ENCODE peak calls at places on chromosomes 7 and 10, in nine cellular contexts. One of them, this sample, is unnamed.

GRCh38 chr7:157151626-157152339 is 13.1 kb downstream of the UBE3C start:
- DNase-seq in heart right ventricle: no peak
- DNase-seq in Calu3: no peak
- DNase-seq in endothelial cell: no peak
- DNase-seq in vagina: no peak
- DNase-seq in MM.1S: no peak
- DNase-seq in cardiac fibroblast: no peak
- DNase-seq in OCI-LY7: no peak
- DNase-seq in breast epithelium: no peak
- DNase-seq in this sample: no peak

GRCh38 chr10:123558651-123559050 is 107.5 kb upstream of the GPR26 start:
- DNase-seq in heart right ventricle: no peak
- DNase-seq in Calu3: no peak
- DNase-seq in endothelial cell: no peak
- DNase-seq in vagina: peak; percentile 82
- DNase-seq in MM.1S: no peak
- DNase-seq in cardiac fibroblast: no peak
- DNase-seq in OCI-LY7: no peak
- DNase-seq in breast epithelium: no peak
- DNase-seq in this sample: no peak

GRCh38 chr7:125390866-125391265 is 461.2 kb upstream of the POT1 start:
- DNase-seq in heart right ventricle: no peak
- DNase-seq in Calu3: no peak
- DNase-seq in endothelial cell: no peak
- DNase-seq in vagina: no peak
- DNase-seq in MM.1S: no peak
- DNase-seq in cardiac fibroblast: no peak
- DNase-seq in OCI-LY7: no peak
- DNase-seq in breast epithelium: no peak
- DNase-seq in this sample: no peak

GRCh38 chr10:58704226-58705200 is 191.8 kb downstream of the BICC1 start:
- DNase-seq in heart right ventricle: no peak
- DNase-seq in Calu3: no peak
- DNase-seq in endothelial cell: no peak
- DNase-seq in vagina: no peak
- DNase-seq in MM.1S: no peak
- DNase-seq in cardiac fibroblast: peak; percentile 63
- DNase-seq in OCI-LY7: no peak
- DNase-seq in breast epithelium: no peak
- DNase-seq in this sample: no peak

GRCh38 chr7:16137944-16138343 is 283.4 kb downstream of the CRPPA start:
- DNase-seq in heart right ventricle: no peak
- DNase-seq in Calu3: no peak
- DNase-seq in endothelial cell: no peak
- DNase-seq in vagina: no peak
- DNase-seq in MM.1S: no peak
- DNase-seq in cardiac fibroblast: no peak
- DNase-seq in OCI-LY7: no peak
- DNase-seq in breast epithelium: no peak
- DNase-seq in this sample: no peak

GRCh38 chr7:109549461-109549860 is 979.8 kb downstream of the DNAJB9 start:
- DNase-seq in heart right ventricle: peak; percentile 7
- DNase-seq in Calu3: no peak
- DNase-seq in endothelial cell: no peak
- DNase-seq in vagina: no peak
- DNase-seq in MM.1S: no peak
- DNase-seq in cardiac fibroblast: peak; percentile 15
- DNase-seq in OCI-LY7: no peak
- DNase-seq in breast epithelium: no peak
- DNase-seq in this sample: no peak

GRCh38 chr7:27955596-27955995 is 215.6 kb downstream of the TAX1BP1 start:
- DNase-seq in heart right ventricle: no peak
- DNase-seq in Calu3: no peak
- DNase-seq in endothelial cell: no peak
- DNase-seq in vagina: no peak
- DNase-seq in MM.1S: no peak
- DNase-seq in cardiac fibroblast: no peak
- DNase-seq in OCI-LY7: no peak
- DNase-seq in breast epithelium: no peak
- DNase-seq in this sample: no peak

GRCh38 chr7:37259381-37259821 is 189.3 kb downstream of the ELMO1 start:
- DNase-seq in heart right ventricle: no peak
- DNase-seq in Calu3: no peak
- DNase-seq in endothelial cell: no peak
- DNase-seq in vagina: no peak
- DNase-seq in MM.1S: no peak
- DNase-seq in cardiac fibroblast: no peak
- DNase-seq in OCI-LY7: no peak
- DNase-seq in breast epithelium: no peak
- DNase-seq in this sample: no peak

GRCh38 chr10:46240684-46241565 is 45.9 kb upstream of the ANTXRL start:
- DNase-seq in heart right ventricle: no peak
- DNase-seq in Calu3: no peak
- DNase-seq in endothelial cell: no peak
- DNase-seq in vagina: peak; percentile 87
- DNase-seq in MM.1S: no peak
- DNase-seq in cardiac fibroblast: no peak
- DNase-seq in OCI-LY7: no peak
- DNase-seq in breast epithelium: no peak
- DNase-seq in this sample: peak; percentile 3

GRCh38 chr10:111076682-111077661 is at the start of gene ADRA2A:
- DNase-seq in heart right ventricle: no peak
- DNase-seq in Calu3: peak; percentile 66
- DNase-seq in endothelial cell: peak; percentile 60
- DNase-seq in vagina: no peak
- DNase-seq in MM.1S: peak; percentile 52
- DNase-seq in cardiac fibroblast: peak; percentile 45
- DNase-seq in OCI-LY7: no peak
- DNase-seq in breast epithelium: no peak
- DNase-seq in this sample: peak; percentile 68

GRCh38 chr10:66294538-66294937 is 631.3 kb upstream of the LRRTM3 start:
- DNase-seq in heart right ventricle: no peak
- DNase-seq in Calu3: no peak
- DNase-seq in endothelial cell: no peak
- DNase-seq in vagina: no peak
- DNase-seq in MM.1S: no peak
- DNase-seq in cardiac fibroblast: no peak
- DNase-seq in OCI-LY7: no peak
- DNase-seq in breast epithelium: no peak
- DNase-seq in this sample: no peak

GRCh38 chr10:66292922-66293321 is 632.9 kb upstream of the LRRTM3 start:
- DNase-seq in heart right ventricle: no peak
- DNase-seq in Calu3: no peak
- DNase-seq in endothelial cell: no peak
- DNase-seq in vagina: no peak
- DNase-seq in MM.1S: no peak
- DNase-seq in cardiac fibroblast: no peak
- DNase-seq in OCI-LY7: no peak
- DNase-seq in breast epithelium: no peak
- DNase-seq in this sample: no peak

GRCh38 chr10:66292456-66292855 is 633.4 kb upstream of the LRRTM3 start:
- DNase-seq in heart right ventricle: no peak
- DNase-seq in Calu3: no peak
- DNase-seq in endothelial cell: no peak
- DNase-seq in vagina: no peak
- DNase-seq in MM.1S: no peak
- DNase-seq in cardiac fibroblast: no peak
- DNase-seq in OCI-LY7: no peak
- DNase-seq in breast epithelium: no peak
- DNase-seq in this sample: no peak

GRCh38 chr10:66291133-66291532 is 634.7 kb upstream of the LRRTM3 start:
- DNase-seq in heart right ventricle: no peak
- DNase-seq in Calu3: no peak
- DNase-seq in endothelial cell: no peak
- DNase-seq in vagina: no peak
- DNase-seq in MM.1S: no peak
- DNase-seq in cardiac fibroblast: no peak
- DNase-seq in OCI-LY7: no peak
- DNase-seq in breast epithelium: no peak
- DNase-seq in this sample: no peak

GRCh38 chr10:66295602-66296001 is 630.2 kb upstream of the LRRTM3 start:
- DNase-seq in heart right ventricle: no peak
- DNase-seq in Calu3: no peak
- DNase-seq in endothelial cell: no peak
- DNase-seq in vagina: no peak
- DNase-seq in MM.1S: no peak
- DNase-seq in cardiac fibroblast: no peak
- DNase-seq in OCI-LY7: no peak
- DNase-seq in breast epithelium: no peak
- DNase-seq in this sample: no peak
- TF ChIP-seq CTCF in heart right ventricle: no peak
- TF ChIP-seq CTCF in Calu3: no peak
- TF ChIP-seq CTCF in endothelial cell: no peak
- TF ChIP-seq CTCF in vagina: no peak
- TF ChIP-seq CTCF in MM.1S: no peak
- TF ChIP-seq CTCF in cardiac fibroblast: no peak
- TF ChIP-seq CTCF in OCI-LY7: no peak
- TF ChIP-seq CTCF in breast epithelium: no peak
- TF ChIP-seq CTCF in this sample: no peak

DNA sequence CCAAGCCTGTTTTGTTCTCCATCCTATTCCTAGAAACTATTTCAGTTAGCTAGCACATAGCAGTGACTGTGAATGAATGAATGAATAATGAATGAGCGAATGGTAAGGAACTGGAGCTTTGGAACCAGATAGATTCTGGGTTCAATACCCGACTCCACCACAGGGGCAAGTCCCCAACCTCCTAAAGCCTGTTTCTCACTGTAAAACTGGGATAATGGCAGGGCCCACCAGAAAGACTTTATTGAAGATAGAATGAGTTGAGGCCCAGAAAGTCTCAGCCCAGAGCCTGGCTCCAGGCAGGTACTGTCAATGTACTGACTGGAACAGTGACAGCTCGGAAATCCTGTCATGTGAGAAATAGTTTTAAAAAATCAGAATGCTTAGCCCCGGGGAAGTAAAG is 1.1 kb upstream of the CDH23 start:
- DNase-seq in heart right ventricle: no peak
- DNase-seq in Calu3: no peak
- DNase-seq in endothelial cell: no peak
- DNase-seq in vagina: no peak
- DNase-seq in MM.1S: no peak
- DNase-seq in cardiac fibroblast: no peak
- DNase-seq in OCI-LY7: no peak
- DNase-seq in breast epithelium: no peak
- DNase-seq in this sample: no peak
- TF ChIP-seq CTCF in heart right ventricle: no peak
- TF ChIP-seq CTCF in Calu3: no peak
- TF ChIP-seq CTCF in endothelial cell: peak; percentile 48
- TF ChIP-seq CTCF in vagina: no peak
- TF ChIP-seq CTCF in MM.1S: no peak
- TF ChIP-seq CTCF in cardiac fibroblast: no peak
- TF ChIP-seq CTCF in OCI-LY7: peak; percentile 7
- TF ChIP-seq CTCF in breast epithelium: no peak
- TF ChIP-seq CTCF in this sample: peak; percentile 37

GRCh38 chr10:43667317-43667731 is 18.6 kb upstream of the ZNF32 start:
- DNase-seq in heart right ventricle: no peak
- DNase-seq in Calu3: no peak
- DNase-seq in endothelial cell: no peak
- DNase-seq in vagina: no peak
- DNase-seq in MM.1S: no peak
- DNase-seq in cardiac fibroblast: peak; percentile 33
- DNase-seq in OCI-LY7: no peak
- DNase-seq in breast epithelium: no peak
- DNase-seq in this sample: peak; percentile 28
- TF ChIP-seq CTCF in heart right ventricle: peak; percentile 33
- TF ChIP-seq CTCF in Calu3: no peak
- TF ChIP-seq CTCF in endothelial cell: no peak
- TF ChIP-seq CTCF in vagina: no peak
- TF ChIP-seq CTCF in MM.1S: peak; percentile 20
- TF ChIP-seq CTCF in cardiac fibroblast: peak; percentile 53
- TF ChIP-seq CTCF in OCI-LY7: no peak
- TF ChIP-seq CTCF in breast epithelium: peak; percentile 26
- TF ChIP-seq CTCF in this sample: peak; percentile 66

DNA sequence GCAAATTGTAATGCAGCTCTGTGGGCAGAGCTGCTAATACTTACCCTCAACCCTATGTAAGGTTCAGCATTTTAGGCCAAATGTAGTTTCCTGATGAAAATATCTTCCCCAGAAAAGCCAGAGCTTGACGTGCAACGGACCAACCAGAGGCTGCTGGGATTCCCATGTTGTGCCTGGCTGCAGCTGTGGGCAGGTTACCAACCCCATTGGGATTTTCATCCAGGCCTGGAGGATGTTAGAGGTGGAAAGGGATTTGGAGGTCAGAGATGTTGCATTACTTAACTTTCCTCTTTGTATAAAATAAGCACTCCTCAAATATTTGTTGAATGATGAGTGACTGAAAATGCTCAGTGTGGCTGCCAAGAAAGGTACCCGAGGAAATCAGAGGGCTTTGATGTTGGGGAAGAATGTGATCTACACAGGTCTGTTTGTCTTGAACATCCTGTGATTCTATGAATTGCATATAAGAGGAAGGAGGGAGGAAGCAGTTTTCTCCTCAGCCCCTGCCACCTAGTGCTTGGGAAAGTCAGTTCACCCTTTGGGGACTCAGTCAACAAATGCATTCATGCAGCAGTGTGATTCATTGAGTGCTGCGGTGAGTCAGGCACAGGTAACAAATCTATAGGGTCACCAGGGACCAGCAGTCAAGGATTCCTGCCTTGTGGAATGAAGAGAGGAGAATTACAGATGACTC is 487.2 kb downstream of the RPS24 start:
- DNase-seq in heart right ventricle: no peak
- DNase-seq in Calu3: peak; percentile 70
- DNase-seq in endothelial cell: peak; percentile 17
- DNase-seq in vagina: peak; percentile 74
- DNase-seq in MM.1S: no peak
- DNase-seq in cardiac fibroblast: peak; percentile 49
- DNase-seq in OCI-LY7: peak; percentile 9
- DNase-seq in breast epithelium: no peak
- DNase-seq in this sample: no peak
- TF ChIP-seq CTCF in heart right ventricle: no peak
- TF ChIP-seq CTCF in Calu3: peak; percentile 62
- TF ChIP-seq CTCF in endothelial cell: peak; percentile 39
- TF ChIP-seq CTCF in vagina: no peak
- TF ChIP-seq CTCF in MM.1S: no peak
- TF ChIP-seq CTCF in cardiac fibroblast: peak; percentile 36
- TF ChIP-seq CTCF in OCI-LY7: peak; percentile 26
- TF ChIP-seq CTCF in breast epithelium: no peak
- TF ChIP-seq CTCF in this sample: peak; percentile 49